ENCODE peak calls at places on chromosomes 3 and 15, in four cellular contexts. K, R, S and N are unnamed samples.

GRCh38 chr15:83695246-83695645 is 41.3 kb downstream of the ADAMTSL3 start:
- DNase-seq in K (no peak), R (no peak), S (no peak), N (no peak)

GRCh38 chr3:107690522-107691138 is 167.9 kb downstream of the BBX start:
- DNase-seq in S (no peak), K (no peak), R (peak; percentile 80), N (no peak)

GRCh38 chr3:177781686-177782161 is 584.4 kb upstream of the TBL1XR1 start:
- DNase-seq in S (no peak), R (no peak), K (no peak), N (peak; percentile 13)

GRCh38 chr15:64423970-64424369 is 36.3 kb downstream of the TRIP4 start:
- DNase-seq in K (no peak), S (no peak), R (no peak), N (no peak)

GRCh38 chr3:23664459-23664858 is 141.3 kb upstream of the UBE2E1 start:
- DNase-seq in R (peak; percentile 88), S (no peak), K (no peak), N (no peak)

GRCh38 chr3:142553741-142554140 is 24.8 kb downstream of the ATR start:
- DNase-seq in R (no peak), K (no peak), S (no peak), N (no peak)

GRCh38 chr3:175404026-175404425 is 544.9 kb downstream of the NAALADL2 start:
- DNase-seq in S (no peak), R (no peak), K (no peak), N (no peak)

GRCh38 chr3:122247087-122247824 is 63.8 kb downstream of the CASR start:
- DNase-seq in K (no peak), S (no peak), R (no peak), N (no peak)

GRCh38 chr15:95793226-95793625 is 537.3 kb upstream of the NR2F2 start:
- DNase-seq in S (no peak), K (no peak), R (peak; percentile 3), N (no peak)

GRCh38 chr3:46642971-46643370 is 30.6 kb downstream of the FAM240A start:
- DNase-seq in K (no peak), S (no peak), R (no peak), N (no peak)

GRCh38 chr15:98547741-98548166 is 100.6 kb upstream of the IGF1R start:
- DNase-seq in K (peak; percentile 3), S (no peak), R (no peak), N (peak; percentile 56)

GRCh38 chr15:84883433-84883832 is 1.0 kb upstream of the SLC28A1 start:
- DNase-seq in K (no peak), R (no peak), S (no peak), N (no peak)

GRCh38 chr3:45507820-45508317 is 86.7 kb upstream of the LIMD1 start:
- DNase-seq in R (peak; percentile 64), K (peak; percentile 24), S (no peak), N (no peak)

GRCh38 chr15:49741721-49742120 is 120.9 kb downstream of the DTWD1 start:
- DNase-seq in R (no peak), S (no peak), K (no peak), N (no peak)

GRCh38 chr3:188051801-188052228 is 102.1 kb upstream of the LPP start:
- DNase-seq in K (no peak), R (no peak), S (no peak), N (peak; percentile 30)

GRCh38 chr3:169146112-169146665 is 517.3 kb downstream of the MECOM start:
- DNase-seq in K (peak; percentile 12), R (peak; percentile 82), S (no peak), N (no peak)

GRCh38 chr3:55804170-55805095 is 317.3 kb upstream of the WNT5A start:
- DNase-seq in R (no peak), S (no peak), K (no peak), N (no peak)

GRCh38 chr15:71715914-71716313 is 94.4 kb upstream of the NR2E3 start:
- DNase-seq in R (no peak), K (no peak), S (no peak), N (no peak)

GRCh38 chr3:12948891-12949711 is 107.7 kb upstream of the RPL32 start:
- DNase-seq in K (peak; percentile 61), R (peak; percentile 41), S (no peak), N (no peak)

GRCh38 chr3:144771401-144771870 is 799.8 kb downstream of the DIPK2A start:
- DNase-seq in K (no peak), S (no peak), R (no peak), N (no peak)

GRCh38 chr3:130963444-130963843 is 63.2 kb downstream of the ASTE1 start:
- DNase-seq in S (no peak), K (no peak), R (peak; percentile 41), N (no peak)

GRCh38 chr3:53100818-53101466 is 29.3 kb downstream of the RFT1 start:
- DNase-seq in S (no peak), R (no peak), K (no peak), N (no peak)

GRCh38 chr3:128486157-128486691 is 6.8 kb downstream of the GATA2 start:
- DNase-seq in R (peak; percentile 21), S (no peak), K (no peak), N (no peak)